ENCODE peak calls at places on chromosomes 6 and 20, in ten cellular contexts. M is omental fat pad, R is fibroblast of villous mesenchyme, C is astrocyte of the cerebellum, L is breast epithelium, W is transverse colon, K is esophagus muscularis mucosa, A is left lung, H is IMR-90, Q is progenitor cell of endocrine pancreas. E is an unnamed sample.

GRCh38 chr6:30612687-30613248 is 4.3 kb downstream of the PPP1R10 start:
- DNase-seq in A (no peak), H (peak; percentile 58), K (no peak), R (peak; percentile 58), Q (no peak), M (no peak), L (no peak), W (no peak), C (peak; percentile 84), E (no peak)

GRCh38 chr6:105189026-105189680 is 9.3 kb upstream of the POPDC3 start:
- DNase-seq in W (no peak), L (no peak), C (no peak), M (no peak), H (no peak), Q (no peak), A (no peak), R (no peak), K (no peak), E (no peak)

GRCh38 chr6:142943746-142944125 is 1.2 kb downstream of the HIVEP2 start:
- DNase-seq in R (peak; percentile 65), L (no peak), A (no peak), M (no peak), W (peak; percentile 19), Q (no peak), H (peak; percentile 48), C (no peak), K (no peak), E (peak; percentile 10)

GRCh38 chr6:10413850-10414765 is 766 bp downstream of the TFAP2A start:
- DNase-seq in C (no peak), A (no peak), W (no peak), H (no peak), L (no peak), K (no peak), M (no peak), R (peak; percentile 13), Q (no peak), E (no peak)

GRCh38 chr6:4615891-4616290 is 160.3 kb upstream of the CDYL start:
- DNase-seq in L (no peak), H (peak; percentile 57), A (no peak), K (no peak), C (no peak), M (no peak), R (peak; percentile 69), W (no peak), Q (no peak), E (no peak)

GRCh38 chr6:100160913-100161312 is 166.9 kb upstream of the MCHR2 start:
- DNase-seq in A (no peak), C (no peak), L (no peak), H (no peak), M (no peak), Q (no peak), K (no peak), R (no peak), W (no peak), E (no peak)

GRCh38 chr6:24274441-24275083 is 83.3 kb downstream of the DCDC2 start:
- DNase-seq in C (no peak), R (peak; percentile 24), Q (no peak), A (no peak), M (no peak), L (no peak), H (peak; percentile 23), K (no peak), W (no peak), E (no peak)

GRCh38 chr6:33521790-33522091 is 58.3 kb downstream of the BAK1 start:
- DNase-seq in L (no peak), Q (no peak), M (no peak), A (no peak), H (no peak), R (no peak), K (no peak), C (no peak), W (no peak), E (no peak)

GRCh38 chr6:169926617-169927417 is 175.4 kb downstream of the ERMARD start:
- DNase-seq in R (no peak), A (no peak), K (no peak), W (no peak), Q (no peak), M (no peak), H (no peak), L (no peak), C (no peak), E (no peak)

GRCh38 chr6:151483968-151484367 is 9.8 kb upstream of the CCDC170 start:
- DNase-seq in H (no peak), K (no peak), A (no peak), C (no peak), L (no peak), M (no peak), R (no peak), W (no peak), Q (no peak), E (no peak)

GRCh38 chr6:113873043-113873667 is 16.0 kb downstream of the MARCKS start:
- DNase-seq in H (no peak), K (no peak), L (no peak), C (no peak), R (no peak), A (peak; percentile 54), Q (no peak), M (no peak), W (peak; percentile 88), E (no peak)

GRCh38 chr20:5729348-5729747 is 20.9 kb upstream of the SHLD1 start:
- DNase-seq in Q (no peak), H (peak; percentile 81), W (no peak), M (no peak), L (no peak), R (peak; percentile 73), C (no peak), A (no peak), K (no peak), E (no peak)

GRCh38 chr6:16760536-16761468 is at the start of gene ATXN1:
- DNase-seq in C (no peak), W (peak; percentile 77), K (no peak), L (peak; percentile 55), M (peak; percentile 55), Q (peak; percentile 54), R (no peak), A (peak; percentile 65), H (peak; percentile 65), E (peak; percentile 62)

GRCh38 chr6:3325210-3325609 is 66.5 kb downstream of the PSMG4 start:
- DNase-seq in C (peak; percentile 57), M (no peak), A (no peak), R (no peak), H (peak; percentile 62), W (no peak), L (no peak), Q (no peak), K (no peak), E (no peak)

DNA sequence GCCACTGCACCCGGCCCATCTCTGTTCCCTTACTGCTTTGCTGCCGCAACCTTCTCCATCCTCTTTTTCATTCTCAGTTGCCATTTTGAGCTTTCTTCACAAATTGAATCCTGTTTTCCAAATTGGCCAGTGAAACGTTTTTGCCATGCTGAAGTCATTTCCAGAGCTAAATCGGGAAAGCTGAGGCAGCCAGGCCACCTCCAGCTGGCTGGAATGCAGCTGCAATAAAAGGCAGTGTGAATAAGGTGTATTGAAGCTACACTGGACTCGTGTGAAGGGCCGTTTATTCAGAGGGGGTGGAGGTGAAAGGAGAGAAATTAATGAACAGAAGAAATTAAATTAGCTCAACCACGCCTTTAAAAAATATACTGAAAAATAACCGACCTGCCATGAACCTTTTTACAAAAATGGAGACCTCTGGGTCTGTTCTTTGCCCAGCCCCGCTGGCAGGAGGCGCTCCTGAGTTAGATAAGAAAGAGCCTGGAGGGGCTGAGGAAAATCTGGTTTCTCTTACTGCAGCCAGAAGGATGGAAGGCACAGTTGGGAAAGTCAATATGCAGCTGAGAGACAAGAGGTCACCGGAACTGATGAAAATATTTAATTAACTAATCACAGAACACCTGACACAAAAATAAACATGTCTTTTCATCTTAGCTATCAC is 283.9 kb downstream of the FOXC1 start:
- DNase-seq in K (peak; percentile 53), A (no peak), R (no peak), M (no peak), Q (no peak), H (no peak), C (no peak), L (no peak), W (no peak), E (peak; percentile 34)
- TF ChIP-seq CTCF in K (no peak), A (no peak), R (no peak), M (no peak), Q (peak; percentile 38), H (peak; percentile 34), C (peak; percentile 21), L (no peak), W (no peak), E (peak; percentile 21)

GRCh38 chr6:26012061-26012460 is 49.5 kb downstream of the TRIM38 start:
- DNase-seq in L (no peak), R (no peak), K (no peak), C (no peak), M (no peak), W (no peak), A (no peak), Q (no peak), H (no peak), E (no peak)
- TF ChIP-seq CTCF in L (no peak), R (no peak), K (no peak), C (no peak), M (no peak), W (no peak), A (no peak), Q (no peak), H (no peak), E (no peak)

DNA sequence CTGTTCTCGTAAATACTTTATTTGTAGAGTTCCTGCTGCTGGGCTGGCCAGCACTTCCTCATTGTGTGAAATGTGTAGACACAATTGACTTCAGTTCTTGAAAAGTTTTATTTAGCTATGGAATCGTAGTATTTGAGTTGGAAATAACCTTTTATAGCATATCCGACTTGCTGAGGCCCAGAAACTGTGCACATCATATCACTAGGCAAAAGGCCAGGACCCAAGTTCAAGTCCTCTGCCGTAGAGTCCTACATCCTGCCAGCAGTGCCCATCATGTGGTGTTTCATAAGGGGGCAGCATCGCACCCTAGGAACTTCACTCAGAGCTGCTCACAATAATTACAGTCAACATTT is 207.7 kb upstream of the SNX9 start:
- DNase-seq in K (no peak), R (peak; percentile 31), C (no peak), Q (no peak), M (no peak), A (no peak), H (no peak), L (no peak), W (peak; percentile 33), E (no peak)
- TF ChIP-seq CTCF in K (no peak), R (peak; percentile 26), C (no peak), Q (no peak), M (no peak), A (no peak), H (peak; percentile 15), L (no peak), W (no peak), E (no peak)

DNA sequence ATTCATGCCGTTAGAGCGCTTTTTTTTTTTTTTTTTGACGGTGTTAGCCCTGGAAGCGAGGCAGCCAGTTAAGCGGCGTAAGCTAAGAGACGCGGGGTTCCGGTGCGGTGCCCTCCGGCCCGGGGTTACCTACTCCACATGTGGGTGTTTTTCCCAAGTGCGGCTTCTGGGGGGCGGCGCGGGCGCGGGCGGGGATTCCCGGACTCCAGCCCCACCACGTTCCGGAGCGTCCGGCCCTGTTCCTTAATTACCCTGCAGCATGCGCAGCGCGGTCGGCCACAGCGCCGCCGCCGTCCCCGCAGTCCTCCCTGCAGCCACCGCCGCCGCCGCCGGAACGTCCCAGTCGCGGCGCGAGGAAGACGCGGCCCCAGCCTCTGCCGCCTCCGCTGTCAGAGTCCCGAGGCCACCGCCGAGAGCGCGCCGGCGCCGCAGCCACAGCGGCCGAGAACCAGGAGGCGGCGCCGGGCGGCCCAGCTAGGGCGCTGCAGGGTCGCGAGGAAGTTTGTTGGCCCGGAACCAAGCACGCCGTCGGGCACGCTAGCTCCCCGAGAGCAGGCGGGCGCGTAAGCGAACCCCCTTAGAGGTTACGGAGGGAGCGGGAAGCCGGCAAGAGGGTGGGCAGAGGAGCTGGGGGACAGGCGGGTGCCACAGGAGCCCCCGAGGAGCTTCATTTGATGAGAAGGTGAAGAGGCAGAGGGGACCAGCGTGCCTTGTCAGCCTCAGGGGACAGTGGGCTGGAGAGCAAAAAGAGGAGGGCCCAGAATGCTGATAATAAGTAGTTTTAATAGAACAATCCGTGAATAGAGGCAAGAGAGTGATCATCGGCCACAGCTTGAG is 937 bp downstream of the COL19A1 start:
- DNase-seq in W (peak; percentile 54), H (peak; percentile 0), K (no peak), C (no peak), M (peak; percentile 25), R (peak; percentile 11), Q (peak; percentile 72), A (peak; percentile 34), L (no peak), E (peak; percentile 74)
- TF ChIP-seq CTCF in W (no peak), H (no peak), K (peak; percentile 39), C (peak; percentile 13), M (no peak), R (no peak), Q (peak; percentile 44), A (no peak), L (no peak), E (no peak)